ENCODE peak calls at places on chromosomes 7 and 10, in nine cellular contexts. U is transverse colon, F is IMR-90, Q is erythroblast, Y is spleen, S is right lobe of liver, A is prostate gland, L is body of pancreas, C is A549. R is an unnamed sample.

GRCh38 chr7:85829817-85830432 is 643.1 kb upstream of the SEMA3D start:
- DNase-seq in U (no peak), F (peak), Q (no peak), Y (no peak), S (no peak), A (no peak), L (no peak), C (peak), R (no peak)

GRCh38 chr10:93071674-93072224 is 1.9 kb upstream of the CYP26A1 start:
- DNase-seq in U (peak), F (no peak), Q (peak), Y (no peak), S (peak), A (no peak), L (peak), C (peak), R (no peak)

GRCh38 chr7:127534636-127535035 is 50.8 kb downstream of the GCC1 start:
- DNase-seq in U (no peak), F (no peak), Q (no peak), Y (no peak), S (no peak), A (no peak), L (no peak), C (no peak), R (no peak)

GRCh38 chr7:50212666-50213621 is 91.6 kb upstream of the IKZF1 start:
- DNase-seq in U (no peak), F (no peak), Q (no peak), Y (peak), S (no peak), A (no peak), L (no peak), C (no peak), R (no peak)

GRCh38 chr7:96321041-96321669 is 743 bp downstream of the SLC25A13 start:
- DNase-seq in U (peak), F (peak), Q (peak), Y (peak), S (peak), A (peak), L (peak), C (peak), R (peak)

GRCh38 chr10:58994226-58995057 is 182.0 kb upstream of the PHYHIPL start:
- DNase-seq in U (no peak), F (no peak), Q (no peak), Y (no peak), S (no peak), A (no peak), L (no peak), C (peak), R (no peak)

GRCh38 chr7:121557034-121557892 is 161.2 kb upstream of the FAM3C start:
- DNase-seq in U (peak), F (no peak), Q (no peak), Y (no peak), S (no peak), A (no peak), L (no peak), C (no peak), R (no peak)

GRCh38 chr7:35905555-35905954 is 104.7 kb downstream of the SEPTIN7 start:
- DNase-seq in U (no peak), F (peak), Q (no peak), Y (no peak), S (no peak), A (no peak), L (no peak), C (no peak), R (no peak)

GRCh38 chr10:43946445-43946844 is 297.8 kb upstream of the ZNF32 start:
- DNase-seq in U (no peak), F (no peak), Q (no peak), Y (no peak), S (no peak), A (no peak), L (no peak), C (no peak), R (no peak)

GRCh38 chr10:133458710-133459453 is 5.1 kb downstream of the SCART1 start:
- DNase-seq in U (no peak), F (peak), Q (no peak), Y (peak), S (peak), A (peak), L (no peak), C (no peak), R (no peak)

GRCh38 chr7:517848-518629 is 1.6 kb downstream of the PDGFA start:
- DNase-seq in U (peak), F (peak), Q (no peak), Y (no peak), S (no peak), A (peak), L (peak), C (peak), R (peak)

GRCh38 chr10:11516419-11516721 is 95.1 kb downstream of the USP6NL start:
- DNase-seq in U (no peak), F (no peak), Q (no peak), Y (no peak), S (no peak), A (no peak), L (no peak), C (no peak), R (no peak)

GRCh38 chr10:118034755-118035154 is 12.0 kb downstream of the RAB11FIP2 start:
- DNase-seq in U (no peak), F (peak), Q (no peak), Y (peak), S (no peak), A (no peak), L (no peak), C (no peak), R (no peak)

GRCh38 chr7:137386966-137387365 is 43.4 kb upstream of the PTN start:
- DNase-seq in U (no peak), F (no peak), Q (no peak), Y (no peak), S (no peak), A (no peak), L (no peak), C (no peak), R (no peak)

GRCh38 chr7:75798770-75799169 is 14.8 kb downstream of the CCL24 start:
- DNase-seq in U (peak), F (no peak), Q (no peak), Y (no peak), S (no peak), A (no peak), L (peak), C (no peak), R (no peak)

GRCh38 chr7:15686209-15686956 is at the start of gene MEOX2:
- DNase-seq in U (peak), F (peak), Q (no peak), Y (no peak), S (peak), A (no peak), L (no peak), C (peak), R (no peak)

GRCh38 chr10:43252785-43253341 is 14.0 kb downstream of the RASGEF1A start:
- DNase-seq in U (no peak), F (no peak), Q (no peak), Y (peak), S (peak), A (no peak), L (no peak), C (no peak), R (no peak)

GRCh38 chr10:80945267-80945880 is 407.7 kb downstream of the SH2D4B start:
- DNase-seq in U (no peak), F (no peak), Q (no peak), Y (no peak), S (no peak), A (peak), L (no peak), C (peak), R (no peak)

GRCh38 chr7:137146996-137147720 is 196.4 kb downstream of the PTN start:
- DNase-seq in U (no peak), F (no peak), Q (no peak), Y (no peak), S (no peak), A (no peak), L (no peak), C (no peak), R (no peak)

GRCh38 chr10:62248465-62248864 is 20.2 kb downstream of the RTKN2 start:
- DNase-seq in U (no peak), F (peak), Q (peak), Y (no peak), S (no peak), A (no peak), L (no peak), C (no peak), R (no peak)

GRCh38 chr10:12471135-12471534 is 121.8 kb downstream of the CAMK1D start:
- DNase-seq in U (peak), F (no peak), Q (no peak), Y (peak), S (peak), A (no peak), L (peak), C (no peak), R (no peak)

GRCh38 chr10:63558132-63558784 is 37.1 kb downstream of the REEP3 start:
- DNase-seq in U (no peak), F (no peak), Q (no peak), Y (no peak), S (no peak), A (no peak), L (no peak), C (no peak), R (no peak)

GRCh38 chr10:21359202-21359601 is 166.3 kb downstream of the SKIDA1 start:
- DNase-seq in U (no peak), F (no peak), Q (no peak), Y (no peak), S (no peak), A (no peak), L (no peak), C (no peak), R (no peak)

GRCh38 chr7:41792099-41792498 is 89.2 kb upstream of the INHBA start:
- DNase-seq in U (no peak), F (peak), Q (no peak), Y (no peak), S (no peak), A (no peak), L (no peak), C (peak), R (no peak)

GRCh38 chr7:17500718-17501117 is 202.3 kb downstream of the AHR start:
- DNase-seq in U (no peak), F (no peak), Q (no peak), Y (no peak), S (peak), A (no peak), L (no peak), C (no peak), R (no peak)

GRCh38 chr10:118981946-118982345 is 47.6 kb upstream of the NANOS1 start:
- DNase-seq in U (no peak), F (no peak), Q (no peak), Y (no peak), S (no peak), A (no peak), L (no peak), C (no peak), R (no peak)

GRCh38 chr7:19069842-19070241 is 47.6 kb downstream of the TWIST1 start:
- DNase-seq in U (no peak), F (peak), Q (no peak), Y (no peak), S (no peak), A (no peak), L (no peak), C (peak), R (no peak)

GRCh38 chr10:99532687-99533495 is at the start of gene NKX2-3:
- DNase-seq in U (peak), F (peak), Q (peak), Y (peak), S (peak), A (no peak), L (peak), C (peak), R (no peak)

GRCh38 chr7:99375070-99375807 is 709 bp downstream of the ARPC1B start:
- DNase-seq in U (peak), F (peak), Q (peak), Y (peak), S (peak), A (peak), L (peak), C (peak), R (peak)

GRCh38 chr10:96512997-96513685 is 585 bp downstream of the TLL2 start:
- DNase-seq in U (no peak), F (peak), Q (peak), Y (no peak), S (no peak), A (no peak), L (peak), C (no peak), R (no peak)

GRCh38 chr10:47090903-47091302 is 179.7 kb downstream of the PTPN20 start:
- DNase-seq in U (no peak), F (no peak), Q (no peak), Y (no peak), S (no peak), A (no peak), L (no peak), C (no peak), R (no peak)

GRCh38 chr10:97543025-97543546 is 29.5 kb upstream of the ANKRD2 start:
- DNase-seq in U (peak), F (peak), Q (peak), Y (peak), S (peak), A (peak), L (peak), C (peak), R (peak)

DNA sequence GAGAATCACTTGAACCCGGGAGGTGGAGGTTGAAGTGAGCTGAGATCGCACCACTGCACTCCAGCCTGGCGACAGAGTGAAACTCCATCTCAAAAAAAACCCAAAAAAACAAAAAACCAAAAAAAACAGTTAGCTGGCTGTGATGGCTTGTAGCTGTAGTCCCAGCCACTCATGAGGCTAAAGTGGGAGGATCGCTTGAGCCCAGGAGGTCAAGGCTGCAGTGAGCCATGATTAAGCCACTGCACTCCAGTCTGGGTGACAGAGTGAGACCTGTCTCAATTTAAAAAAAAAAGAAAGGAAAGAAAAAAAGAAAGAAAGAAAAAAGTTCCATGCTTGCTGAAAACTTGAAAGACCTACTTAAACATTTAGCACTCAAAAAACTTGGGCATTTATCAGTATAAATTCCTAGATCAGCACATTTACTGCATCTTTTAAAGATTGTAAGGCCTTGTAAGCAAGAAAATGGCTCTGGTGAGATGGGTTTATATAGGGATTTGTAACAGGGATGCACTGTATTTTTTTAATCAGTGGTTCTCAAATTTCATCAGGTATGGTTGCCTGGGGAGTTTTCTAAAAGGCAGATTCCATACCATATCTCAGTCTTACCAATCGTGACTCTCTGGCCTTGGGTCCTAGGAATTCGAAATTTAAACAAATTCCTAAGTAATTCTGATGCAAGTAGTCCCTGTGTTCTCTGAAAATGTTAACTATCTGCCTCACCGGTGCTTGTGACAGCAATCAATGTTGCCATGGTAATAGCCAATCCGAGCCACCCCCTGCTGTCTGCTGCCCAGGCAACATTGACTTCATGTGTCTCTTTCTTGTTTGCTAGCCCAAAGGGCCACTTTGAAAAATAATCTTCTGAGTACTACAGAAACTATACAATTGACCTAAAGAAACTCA is 11.5 kb upstream of the NT5C2 start:
- DNase-seq in U (no peak), F (peak), Q (no peak), Y (no peak), S (no peak), A (no peak), L (no peak), C (peak), R (no peak)
- TF ChIP-seq POLR2A in U (no peak), F (no peak), Q (no peak), Y (no peak), S (no peak), A (no peak), L (no peak), C (no peak), R (no peak)

DNA sequence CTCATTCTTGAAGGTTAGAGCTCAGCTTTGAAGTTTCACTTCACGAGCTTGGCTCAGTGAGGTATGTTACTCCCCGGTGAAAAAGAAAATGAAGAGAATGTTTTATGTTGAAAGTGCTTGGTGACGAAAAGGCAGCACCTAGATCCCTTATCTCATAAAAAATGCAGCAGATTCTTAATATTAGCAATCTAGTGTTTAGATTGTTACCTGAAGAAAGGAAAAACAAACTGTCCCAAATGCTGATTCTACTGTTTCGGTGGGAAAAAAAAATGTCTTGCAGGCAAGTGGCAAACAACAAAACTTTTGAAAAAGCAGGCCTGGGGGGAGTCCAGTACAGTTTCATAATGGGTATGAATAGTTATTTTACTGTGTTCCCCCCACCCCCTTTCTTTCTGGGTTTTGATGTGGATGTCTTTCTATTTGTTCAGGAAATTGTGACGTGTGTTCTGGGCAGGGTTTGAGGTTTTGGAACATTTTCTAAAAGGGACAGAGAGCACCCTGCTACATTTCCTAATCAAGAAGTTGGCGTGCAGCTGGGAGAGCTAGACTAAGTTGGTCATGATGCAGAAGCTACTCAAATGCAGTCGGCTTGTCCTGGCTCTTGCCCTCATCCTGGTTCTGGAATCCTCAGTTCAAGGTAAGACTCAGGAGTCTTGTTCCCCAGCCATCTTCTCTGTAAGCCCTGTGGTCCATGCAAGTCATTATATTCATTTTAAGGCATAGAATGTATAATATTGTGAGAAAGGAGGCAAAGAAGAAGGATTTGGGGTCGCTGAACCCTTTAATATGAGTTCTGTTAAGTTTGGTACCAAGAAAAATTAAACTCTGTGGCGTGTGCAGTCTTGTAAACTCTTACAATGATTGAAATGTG is at the start of gene SRGN:
- DNase-seq in U (peak), F (peak), Q (peak), Y (peak), S (no peak), A (peak), L (peak), C (peak), R (peak)
- TF ChIP-seq POLR2A in U (peak), F (no peak), Q (peak), Y (peak), S (peak), A (no peak), L (peak), C (no peak), R (peak)

GRCh38 chr10:131980757-131981428 is 830 bp downstream of the BNIP3 start:
- DNase-seq in U (no peak), F (no peak), Q (peak), Y (peak), S (peak), A (no peak), L (peak), C (no peak), R (no peak)

GRCh38 chr10:131982796-131983195 is 1.1 kb upstream of the BNIP3 start:
- DNase-seq in U (no peak), F (no peak), Q (no peak), Y (peak), S (no peak), A (peak), L (peak), C (no peak), R (no peak)

GRCh38 chr10:131980321-131980720 is 1.4 kb downstream of the BNIP3 start:
- DNase-seq in U (no peak), F (no peak), Q (no peak), Y (peak), S (no peak), A (no peak), L (peak), C (no peak), R (no peak)

GRCh38 chr10:131982185-131982756 is 548 bp upstream of the BNIP3 start:
- DNase-seq in U (no peak), F (no peak), Q (no peak), Y (no peak), S (no peak), A (no peak), L (no peak), C (no peak), R (no peak)

GRCh38 chr10:131981429-131982184 is at the start of gene BNIP3:
- DNase-seq in U (peak), F (peak), Q (peak), Y (peak), S (peak), A (peak), L (peak), C (peak), R (peak)
- TF ChIP-seq POLR2A in U (peak), F (peak), Q (peak), Y (no peak), S (peak), A (peak), L (peak), C (peak), R (peak)

GRCh38 chr7:92602352-92603088 is 12.3 kb upstream of the FAM133B start:
- DNase-seq in U (no peak), F (peak), Q (no peak), Y (no peak), S (no peak), A (no peak), L (no peak), C (no peak), R (no peak)

GRCh38 chr7:92603089-92603445 is 12.9 kb upstream of the FAM133B start:
- DNase-seq in U (no peak), F (no peak), Q (no peak), Y (no peak), S (no peak), A (no peak), L (no peak), C (no peak), R (no peak)

GRCh38 chr7:92608380-92609322 is 18.5 kb upstream of the FAM133B start:
- DNase-seq in U (no peak), F (no peak), Q (no peak), Y (no peak), S (peak), A (no peak), L (peak), C (no peak), R (no peak)

GRCh38 chr7:92609921-92610518 is 19.8 kb upstream of the FAM133B start:
- DNase-seq in U (no peak), F (peak), Q (peak), Y (no peak), S (no peak), A (no peak), L (no peak), C (peak), R (no peak)

GRCh38 chr7:92606985-92607384 is 16.8 kb upstream of the FAM133B start:
- DNase-seq in U (no peak), F (no peak), Q (no peak), Y (no peak), S (no peak), A (no peak), L (no peak), C (no peak), R (no peak)
- TF ChIP-seq POLR2A in U (no peak), F (no peak), Q (no peak), Y (no peak), S (no peak), A (no peak), L (no peak), C (no peak), R (no peak)

GRCh38 chr10:35379226-35380137 is 43.2 kb downstream of the CCNY start:
- DNase-seq in U (no peak), F (peak), Q (peak), Y (peak), S (no peak), A (no peak), L (no peak), C (no peak), R (no peak)
- TF ChIP-seq POLR2A in U (no peak), F (no peak), Q (no peak), Y (no peak), S (no peak), A (no peak), L (no peak), C (no peak), R (no peak)

GRCh38 chr7:140023728-140024127 is 39.0 kb downstream of the PARP12 start:
- DNase-seq in U (no peak), F (no peak), Q (no peak), Y (no peak), S (no peak), A (no peak), L (no peak), C (no peak), R (no peak)
- TF ChIP-seq POLR2A in U (no peak), F (no peak), Q (no peak), Y (no peak), S (no peak), A (no peak), L (no peak), C (no peak), R (no peak)

GRCh38 chr10:102404361-102405107 is 9.0 kb downstream of the NFKB2 start:
- DNase-seq in U (no peak), F (no peak), Q (no peak), Y (no peak), S (no peak), A (no peak), L (no peak), C (no peak), R (no peak)

GRCh38 chr10:102407641-102407943 is 11.0 kb downstream of the PSD start:
- DNase-seq in U (no peak), F (no peak), Q (no peak), Y (no peak), S (no peak), A (no peak), L (no peak), C (no peak), R (no peak)

GRCh38 chr10:102403115-102403514 is 7.6 kb downstream of the NFKB2 start:
- DNase-seq in U (no peak), F (no peak), Q (no peak), Y (no peak), S (no peak), A (no peak), L (no peak), C (no peak), R (no peak)

GRCh38 chr10:102405632-102406031 is 10.1 kb downstream of the NFKB2 start:
- DNase-seq in U (no peak), F (no peak), Q (no peak), Y (no peak), S (no peak), A (no peak), L (no peak), C (no peak), R (no peak)

GRCh38 chr10:102405108-102405561 is 9.6 kb downstream of the NFKB2 start:
- DNase-seq in U (no peak), F (no peak), Q (no peak), Y (no peak), S (no peak), A (no peak), L (no peak), C (no peak), R (no peak)
- TF ChIP-seq POLR2A in U (no peak), F (no peak), Q (no peak), Y (no peak), S (no peak), A (no peak), L (no peak), C (no peak), R (no peak)

R was measured in H54.